ENCODE peak calls at places on chromosomes 4 and X, in five cellular contexts. One of them, this sample, is unnamed.

GRCh38 chr4:83865417-83866150 is 329.7 kb downstream of the GPAT3 start:
- DNase-seq in T-helper 9 cell: no peak
- DNase-seq in activated CD8-positive, alpha-beta memory T cell treated with anti-CD3 and anti-CD28 coated beads, Interleukin-2, amount 50 U/mL, for 4 hours: no peak
- DNase-seq in tibial artery: no peak
- DNase-seq in germinal center: no peak
- DNase-seq in this sample: no peak

GRCh38 chrX:67563469-67564448 is 19.9 kb downstream of the AR start:
- DNase-seq in T-helper 9 cell: no peak
- DNase-seq in activated CD8-positive, alpha-beta memory T cell treated with anti-CD3 and anti-CD28 coated beads, Interleukin-2, amount 50 U/mL, for 4 hours: no peak
- DNase-seq in tibial artery: no peak
- DNase-seq in germinal center: no peak
- DNase-seq in this sample: no peak

GRCh38 chrX:23503835-23504539 is 163.3 kb upstream of the PRDX4 start:
- DNase-seq in T-helper 9 cell: no peak
- DNase-seq in activated CD8-positive, alpha-beta memory T cell treated with anti-CD3 and anti-CD28 coated beads, Interleukin-2, amount 50 U/mL, for 4 hours: no peak
- DNase-seq in tibial artery: peak
- DNase-seq in germinal center: no peak
- DNase-seq in this sample: no peak

GRCh38 chr4:123939621-123940020 is 543.0 kb downstream of the SPRY1 start:
- DNase-seq in T-helper 9 cell: no peak
- DNase-seq in activated CD8-positive, alpha-beta memory T cell treated with anti-CD3 and anti-CD28 coated beads, Interleukin-2, amount 50 U/mL, for 4 hours: no peak
- DNase-seq in tibial artery: no peak
- DNase-seq in germinal center: no peak
- DNase-seq in this sample: no peak

GRCh38 chr4:125390126-125390525 is 75.4 kb downstream of the FAT4 start:
- DNase-seq in T-helper 9 cell: no peak
- DNase-seq in activated CD8-positive, alpha-beta memory T cell treated with anti-CD3 and anti-CD28 coated beads, Interleukin-2, amount 50 U/mL, for 4 hours: no peak
- DNase-seq in tibial artery: no peak
- DNase-seq in germinal center: no peak
- DNase-seq in this sample: no peak

GRCh38 chr4:105057370-105058096 is 89.1 kb upstream of the TET2 start:
- DNase-seq in T-helper 9 cell: no peak
- DNase-seq in activated CD8-positive, alpha-beta memory T cell treated with anti-CD3 and anti-CD28 coated beads, Interleukin-2, amount 50 U/mL, for 4 hours: no peak
- DNase-seq in tibial artery: no peak
- DNase-seq in germinal center: no peak
- DNase-seq in this sample: no peak

GRCh38 chrX:19774905-19775304 is 112.5 kb downstream of the SH3KBP1 start:
- DNase-seq in T-helper 9 cell: no peak
- DNase-seq in activated CD8-positive, alpha-beta memory T cell treated with anti-CD3 and anti-CD28 coated beads, Interleukin-2, amount 50 U/mL, for 4 hours: no peak
- DNase-seq in tibial artery: no peak
- DNase-seq in germinal center: no peak
- DNase-seq in this sample: no peak

GRCh38 chr4:40651280-40651679 is 21.6 kb upstream of the RBM47 start:
- DNase-seq in T-helper 9 cell: no peak
- DNase-seq in activated CD8-positive, alpha-beta memory T cell treated with anti-CD3 and anti-CD28 coated beads, Interleukin-2, amount 50 U/mL, for 4 hours: no peak
- DNase-seq in tibial artery: no peak
- DNase-seq in germinal center: no peak
- DNase-seq in this sample: no peak

GRCh38 chr4:108191269-108191914 is 22.7 kb upstream of the LEF1 start:
- DNase-seq in T-helper 9 cell: no peak
- DNase-seq in activated CD8-positive, alpha-beta memory T cell treated with anti-CD3 and anti-CD28 coated beads, Interleukin-2, amount 50 U/mL, for 4 hours: no peak
- DNase-seq in tibial artery: no peak
- DNase-seq in germinal center: no peak
- DNase-seq in this sample: no peak

GRCh38 chr4:176492648-176493302 is 173.0 kb downstream of the SPCS3 start:
- DNase-seq in T-helper 9 cell: no peak
- DNase-seq in activated CD8-positive, alpha-beta memory T cell treated with anti-CD3 and anti-CD28 coated beads, Interleukin-2, amount 50 U/mL, for 4 hours: no peak
- DNase-seq in tibial artery: no peak
- DNase-seq in germinal center: no peak
- DNase-seq in this sample: no peak